ENCODE peak calls at places on chromosomes 4 and X, in four cellular contexts. H is EL, A is foreskin fibroblast, E is HEK293T. D is an unnamed sample.

GRCh38 chrX:101229155-101229554 is 9.6 kb downstream of the DRP2 start:
- DNase-seq in H (peak), A (peak), E (no peak), D (no peak)

GRCh38 chrX:121160987-121161386 is 113.6 kb downstream of the GLUD2 start:
- DNase-seq in H (peak), A (peak), E (no peak), D (no peak)

GRCh38 chrX:107629533-107629909 is 1.2 kb downstream of the PRPS1 start:
- DNase-seq in H (peak), A (no peak), E (peak), D (peak)

GRCh38 chr4:96097040-96097607 is 257.2 kb downstream of the PDHA2 start:
- DNase-seq in H (no peak), A (no peak), E (no peak), D (no peak)

GRCh38 chrX:120560405-120560841 is 339 bp downstream of the CUL4B start:
- DNase-seq in H (peak), A (no peak), E (no peak), D (no peak)

GRCh38 chr4:154854362-154854761 is 73.3 kb downstream of the RBM46 start:
- DNase-seq in H (peak), A (no peak), E (peak), D (peak)

GRCh38 chrX:78102100-78102499 is 1.9 kb upstream of the PGK1 start:
- DNase-seq in H (no peak), A (no peak), E (no peak), D (no peak)

GRCh38 chr4:72896515-72896914 is 173.0 kb downstream of the COX18 start:
- DNase-seq in H (peak), A (peak), E (no peak), D (no peak)

GRCh38 chr4:31058656-31059055 is 338.5 kb downstream of the PCDH7 start:
- DNase-seq in H (no peak), A (no peak), E (no peak), D (no peak)

GRCh38 chr4:121551881-121552280 is 144.9 kb downstream of the ANXA5 start:
- DNase-seq in H (no peak), A (peak), E (no peak), D (no peak)

GRCh38 chr4:155353923-155354540 is 22.7 kb downstream of the MAP9 start:
- DNase-seq in H (peak), A (peak), E (peak), D (peak)

GRCh38 chr4:133596459-133596858 is 447.4 kb downstream of the PCDH10 start:
- DNase-seq in H (no peak), A (no peak), E (no peak), D (no peak)

GRCh38 chr4:72112514-72113156 is 80.8 kb downstream of the NPFFR2 start:
- DNase-seq in H (peak), A (no peak), E (no peak), D (no peak)

GRCh38 chrX:12946838-12947544 is 27.9 kb upstream of the TMSB4X start:
- DNase-seq in H (peak), A (peak), E (peak), D (peak)

GRCh38 chr4:70721747-70722146 is at the start of gene RUFY3:
- DNase-seq in H (peak), A (peak), E (peak), D (peak)

GRCh38 chr4:108849611-108850406 is 87.0 kb upstream of the ETNPPL start:
- DNase-seq in H (peak), A (peak), E (no peak), D (no peak)

GRCh38 chr4:121156822-121157769 is 7.0 kb downstream of the TNIP3 start:
- DNase-seq in H (peak), A (peak), E (peak), D (peak)

GRCh38 chrX:21705215-21705614 is 47.1 kb upstream of the KLHL34 start:
- DNase-seq in H (no peak), A (no peak), E (no peak), D (no peak)

GRCh38 chrX:38732866-38733265 is 68.4 kb upstream of the MID1IP1 start:
- DNase-seq in H (no peak), A (no peak), E (no peak), D (no peak)

GRCh38 chrX:45172890-45173289 is 27.8 kb downstream of the DIPK2B start:
- DNase-seq in H (peak), A (no peak), E (no peak), D (peak)

GRCh38 chr4:23006756-23007155 is 314.0 kb downstream of the GBA3 start:
- DNase-seq in H (peak), A (peak), E (no peak), D (no peak)

GRCh38 chr4:16005671-16006070 is 42.7 kb upstream of the FGFBP2 start:
- DNase-seq in H (no peak), A (no peak), E (no peak), D (no peak)

GRCh38 chrX:85111347-85111746 is 107.7 kb downstream of the APOOL start:
- DNase-seq in H (peak), A (no peak), E (peak), D (peak)

GRCh38 chr4:2750719-2751605 is 5.2 kb downstream of the TNIP2 start:
- DNase-seq in H (no peak), A (no peak), E (no peak), D (no peak)

GRCh38 chr4:112257098-112257497 is 25.5 kb downstream of the AP1AR start:
- DNase-seq in H (no peak), A (no peak), E (no peak), D (no peak)

GRCh38 chrX:143854006-143854405 is 29.9 kb upstream of the UBE2NL start:
- DNase-seq in H (peak), A (peak), E (no peak), D (no peak)

GRCh38 chr4:52076731-52077130 is 25.6 kb downstream of the SPATA18 start:
- DNase-seq in H (no peak), A (peak), E (no peak), D (no peak)

GRCh38 chr4:185395255-185395955 is at the start of gene LRP2BP:
- DNase-seq in H (peak), A (no peak), E (no peak), D (peak)

GRCh38 chr4:107453231-107453630 is 266.8 kb downstream of the PAPSS1 start:
- DNase-seq in H (no peak), A (no peak), E (no peak), D (no peak)